ENCODE peak calls at places on chromosomes 6 and 20, in six cellular contexts. Q, Y, W, Z, D and S are unnamed samples.

GRCh38 chr6:2990179-2990931 is 9.3 kb upstream of the NQO2 start:
- DNase-seq in Q (peak), Y (peak), W (peak), Z (peak), D (no peak), S (no peak)

GRCh38 chr20:57614490-57615471 is 5.4 kb downstream of the ZBP1 start:
- DNase-seq in Q (no peak), Y (no peak), W (no peak), Z (no peak), D (no peak), S (no peak)

GRCh38 chr6:155417454-155417853 is 38.2 kb downstream of the NOX3 start:
- DNase-seq in Q (peak), Y (no peak), W (peak), Z (no peak), D (no peak), S (no peak)

GRCh38 chr20:33521461-33521860 is 31.6 kb downstream of the CBFA2T2 start:
- DNase-seq in Q (no peak), Y (no peak), W (no peak), Z (no peak), D (no peak), S (no peak)

GRCh38 chr6:3287308-3287707 is 28.6 kb downstream of the PSMG4 start:
- DNase-seq in Q (no peak), Y (no peak), W (no peak), Z (no peak), D (no peak), S (no peak)

GRCh38 chr6:38024908-38025307 is 205.4 kb downstream of the ZFAND3 start:
- DNase-seq in Q (peak), Y (no peak), W (no peak), Z (no peak), D (no peak), S (no peak)

GRCh38 chr6:16335176-16335575 is 96.8 kb downstream of the GMPR start:
- DNase-seq in Q (no peak), Y (no peak), W (no peak), Z (no peak), D (no peak), S (no peak)

GRCh38 chr6:33694401-33694931 is 17.0 kb downstream of the UQCC2 start:
- DNase-seq in Q (peak), Y (peak), W (peak), Z (no peak), D (peak), S (no peak)

GRCh38 chr20:6651016-6651415 is 116.5 kb upstream of the BMP2 start:
- DNase-seq in Q (peak), Y (no peak), W (peak), Z (peak), D (no peak), S (no peak)

GRCh38 chr6:129212081-129212480 is 329.1 kb downstream of the LAMA2 start:
- DNase-seq in Q (peak), Y (no peak), W (peak), Z (no peak), D (peak), S (no peak)

GRCh38 chr6:22614541-22614940 is 45.2 kb downstream of the HDGFL1 start:
- DNase-seq in Q (peak), Y (no peak), W (peak), Z (no peak), D (no peak), S (no peak)